ENCODE peak calls at places on chromosomes 13 and 19, in six cellular contexts. P is chondrocyte; I is stimulated activated CD4-positive, alpha-beta T cell treated with anti-CD3 and anti-CD28 coated beads, Interleukin-1b, Interleukin-23, amount 100 ng/mL, for 4 hours; Y is C1 segment of cervical spinal cord; C is M059J; Z is neuronal stem cell. L is an unnamed sample.

GRCh38 chr19:34539396-34539795 is 57.8 kb downstream of the WTIP start:
- DNase-seq in P (no peak), Z (no peak), I (no peak), C (no peak), Y (no peak), L (no peak)

GRCh38 chr13:106533101-106533939 is 2.1 kb downstream of the EFNB2 start:
- DNase-seq in Z (peak), C (peak), I (no peak), P (no peak), Y (peak), L (peak)

GRCh38 chr19:3968556-3969434 is 2.1 kb downstream of the DAPK3 start:
- DNase-seq in P (no peak), Y (no peak), C (peak), I (no peak), Z (peak), L (peak)

GRCh38 chr19:29191005-29191404 is 21.9 kb downstream of the UQCRFS1 start:
- DNase-seq in Y (no peak), Z (no peak), I (no peak), P (no peak), C (no peak), L (no peak)

GRCh38 chr13:42048625-42049453 is at the start of gene DGKH:
- DNase-seq in Z (peak), C (peak), I (no peak), P (peak), Y (peak), L (peak)

GRCh38 chr13:63107163-63107935 is 1691.7 kb upstream of the PCDH20 start:
- DNase-seq in Z (no peak), I (no peak), C (peak), Y (no peak), P (no peak), L (no peak)

GRCh38 chr19:14375055-14375581 is 6.1 kb upstream of the ADGRE5 start:
- DNase-seq in Y (peak), Z (no peak), I (no peak), C (no peak), P (no peak), L (no peak)

GRCh38 chr19:32814046-32814445 is 55.5 kb downstream of the SLC7A9 start:
- DNase-seq in Y (no peak), Z (no peak), P (no peak), C (no peak), I (no peak), L (no peak)

GRCh38 chr19:33194527-33194883 is 375 bp downstream of the LRP3 start:
- DNase-seq in P (no peak), C (no peak), Z (no peak), I (no peak), Y (no peak), L (no peak)

GRCh38 chr19:44553478-44554171 is 24.1 kb upstream of the CEACAM20 start:
- DNase-seq in I (no peak), C (peak), Z (no peak), Y (no peak), P (no peak), L (no peak)

GRCh38 chr19:18875726-18876125 is 20.2 kb downstream of the CERS1 start:
- DNase-seq in Z (no peak), C (no peak), Y (no peak), P (no peak), I (no peak), L (no peak)

GRCh38 chr19:45113628-45114027 is 20.6 kb downstream of the PPP1R37 start:
- DNase-seq in Z (no peak), P (no peak), I (no peak), C (no peak), Y (no peak), L (no peak)

GRCh38 chr13:92838786-92839185 is 387.8 kb upstream of the GPC6 start:
- DNase-seq in Y (no peak), P (no peak), Z (no peak), I (no peak), C (peak), L (no peak)

GRCh38 chr19:2154587-2155075 is 3.3 kb upstream of the AP3D1 start:
- DNase-seq in Z (no peak), P (no peak), I (no peak), C (peak), Y (no peak), L (peak)

GRCh38 chr19:12666305-12667048 is at the start of the genes MAN2B1 and WDR83:
- DNase-seq in P (no peak), Z (peak), Y (peak), I (peak), C (peak), L (peak)

GRCh38 chr19:46426506-46427162 is 2.1 kb downstream of the PNMA8C start:
- DNase-seq in I (no peak), Y (peak), Z (peak), P (no peak), C (peak), L (peak)

GRCh38 chr13:40874138-40874776 is 84.8 kb downstream of the SLC25A15 start:
- DNase-seq in I (no peak), Z (no peak), P (no peak), Y (no peak), C (no peak), L (no peak)

GRCh38 chr13:32940601-32941000 is 75.6 kb upstream of the KL start:
- DNase-seq in I (no peak), C (peak), Z (no peak), P (no peak), Y (no peak), L (no peak)